ENCODE peak calls at places on chromosomes 16 and 17, in ten cellular contexts. H is breast epithelium, O is heart left ventricle, S is left ventricle myocardium inferior, T is thoracic aorta, Z is heart right ventricle, I is colonic mucosa, P is psoas muscle, M is HAP-1, W is HCT116. J is an unnamed sample.
A peak's percentile ranks its signal among the peaks of the same experiment; 100 is the strongest.

GRCh38 chr16:11876306-11876705 is 25.0 kb upstream of the RSL1D1 start:
- DNase-seq in H (no peak), O (no peak), S (no peak), T (no peak), Z (no peak), I (no peak), P (no peak), M (no peak), W (no peak), J (no peak)

GRCh38 chr17:66584927-66585326 is 250.0 kb upstream of the CACNG5 start:
- DNase-seq in H (no peak), O (no peak), S (no peak), T (no peak), Z (no peak), I (no peak), P (no peak), M (no peak), W (no peak), J (no peak)

GRCh38 chr17:7328840-7329359 is at the start of gene NEURL4:
- DNase-seq in H (no peak), O (no peak), S (no peak), T (no peak), Z (no peak), I (no peak), P (no peak), M (no peak), W (no peak), J (no peak)

GRCh38 chr16:85856585-85856984 is 42.4 kb upstream of the IRF8 start:
- DNase-seq in H (no peak), O (no peak), S (no peak), T (no peak), Z (no peak), I (peak; percentile 13), P (no peak), M (no peak), W (no peak), J (no peak)

GRCh38 chr17:82457071-82457789 is 1.3 kb upstream of the NARF start:
- DNase-seq in H (no peak), O (no peak), S (no peak), T (no peak), Z (no peak), I (peak; percentile 72), P (no peak), M (no peak), W (no peak), J (no peak)

GRCh38 chr16:68746951-68747350 is 9.9 kb downstream of the CDH1 start:
- DNase-seq in H (no peak), O (no peak), S (no peak), T (no peak), Z (no peak), I (no peak), P (no peak), M (no peak), W (no peak), J (no peak)

GRCh38 chr17:17387017-17387416 is 83.8 kb downstream of the NT5M start:
- DNase-seq in H (no peak), O (no peak), S (no peak), T (no peak), Z (no peak), I (peak; percentile 72), P (no peak), M (no peak), W (peak; percentile 48), J (no peak)

GRCh38 chr17:28745052-28745776 is 1.4 kb downstream of the TRAF4 start:
- DNase-seq in H (peak; percentile 80), O (peak; percentile 50), S (no peak), T (no peak), Z (peak; percentile 53), I (peak; percentile 67), P (no peak), M (peak; percentile 86), W (no peak), J (no peak)

GRCh38 chr17:50100921-50101345 is 5.8 kb downstream of the PDK2 start:
- DNase-seq in H (no peak), O (no peak), S (no peak), T (no peak), Z (no peak), I (no peak), P (peak; percentile 31), M (no peak), W (no peak), J (no peak)

GRCh38 chr17:70882504-70882903 is 713.2 kb downstream of the KCNJ2 start:
- DNase-seq in H (no peak), O (no peak), S (no peak), T (no peak), Z (no peak), I (no peak), P (no peak), M (no peak), W (no peak), J (no peak)

GRCh38 chr17:1730345-1731193 is 6.1 kb downstream of the WDR81 start:
- DNase-seq in H (peak; percentile 76), O (peak; percentile 85), S (peak; percentile 88), T (no peak), Z (peak; percentile 86), I (peak; percentile 52), P (peak; percentile 92), M (no peak), W (no peak), J (no peak)

GRCh38 chr16:15446901-15447300 is 12.5 kb downstream of the BMERB1 start:
- DNase-seq in H (no peak), O (no peak), S (no peak), T (no peak), Z (no peak), I (no peak), P (no peak), M (no peak), W (no peak), J (no peak)

GRCh38 chr16:71626018-71626857 is at the start of gene MARVELD3:
- DNase-seq in H (peak; percentile 92), O (no peak), S (no peak), T (no peak), Z (no peak), I (peak; percentile 93), P (no peak), M (peak; percentile 56), W (peak; percentile 76), J (no peak)

GRCh38 chr17:78802459-78802858 is 20.4 kb upstream of the CYTH1 start:
- DNase-seq in H (no peak), O (no peak), S (no peak), T (no peak), Z (no peak), I (no peak), P (no peak), M (no peak), W (no peak), J (no peak)

GRCh38 chr17:78805301-78805700 is 23.2 kb upstream of the CYTH1 start:
- DNase-seq in H (no peak), O (no peak), S (no peak), T (no peak), Z (no peak), I (no peak), P (no peak), M (no peak), W (no peak), J (no peak)

GRCh38 chr17:78803161-78803845 is 21.2 kb upstream of the CYTH1 start:
- DNase-seq in H (no peak), O (peak; percentile 33), S (no peak), T (no peak), Z (no peak), I (peak; percentile 27), P (no peak), M (no peak), W (no peak), J (no peak)

GRCh38 chr17:78806451-78806850 is 24.4 kb upstream of the CYTH1 start:
- DNase-seq in H (no peak), O (no peak), S (no peak), T (no peak), Z (no peak), I (no peak), P (no peak), M (no peak), W (no peak), J (no peak)

GRCh38 chr17:78804777-78805176 is 22.7 kb upstream of the CYTH1 start:
- DNase-seq in H (no peak), O (peak; percentile 43), S (no peak), T (no peak), Z (peak; percentile 63), I (no peak), P (no peak), M (no peak), W (no peak), J (no peak)
- H3K36me3 ChIP-seq in H (peaks cover 6% of the 10 kb centered on the region), O (peaks cover 80% of the 10 kb centered on the region), S (peaks cover 80% of the 10 kb centered on the region), T (peaks cover 49% of the 10 kb centered on the region), Z (peaks cover 92% of the 10 kb centered on the region), I (peaks cover 16% of the 10 kb centered on the region), P (peaks cover 7% of the 10 kb centered on the region), M (peaks cover 61% of the 10 kb centered on the region), W (peaks cover 85% of the 10 kb centered on the region), J (peaks cover 5% of the 10 kb centered on the region)

GRCh38 chr17:5020502-5021023 is 14.7 kb downstream of the SLC52A1 start:
- DNase-seq in H (no peak), O (no peak), S (no peak), T (no peak), Z (no peak), I (no peak), P (peak; percentile 8), M (no peak), W (no peak), J (no peak)

GRCh38 chr17:5022171-5022711 is 13.0 kb downstream of the SLC52A1 start:
- DNase-seq in H (no peak), O (no peak), S (no peak), T (no peak), Z (no peak), I (no peak), P (no peak), M (no peak), W (no peak), J (no peak)

GRCh38 chr17:5024604-5025003 is 10.6 kb downstream of the SLC52A1 start:
- DNase-seq in H (no peak), O (no peak), S (no peak), T (no peak), Z (no peak), I (no peak), P (no peak), M (no peak), W (no peak), J (no peak)

GRCh38 chr17:5023588-5024147 is 11.6 kb downstream of the SLC52A1 start:
- DNase-seq in H (no peak), O (no peak), S (no peak), T (no peak), Z (no peak), I (no peak), P (no peak), M (no peak), W (no peak), J (no peak)

GRCh38 chr17:5019475-5019956 is 15.7 kb downstream of the SLC52A1 start:
- DNase-seq in H (no peak), O (no peak), S (no peak), T (no peak), Z (no peak), I (no peak), P (no peak), M (no peak), W (no peak), J (no peak)
- H3K36me3 ChIP-seq in H (peaks cover 16% of the 10 kb centered on the region), O (peaks cover 96% of the 10 kb centered on the region), S (peaks cover 97% of the 10 kb centered on the region), T (peaks cover 80% of the 10 kb centered on the region), Z (peaks cover 100% of the 10 kb centered on the region), I (peaks cover 9% of the 10 kb centered on the region), P (peaks cover 15% of the 10 kb centered on the region), M (peaks cover 79% of the 10 kb centered on the region), W (peaks cover 17% of the 10 kb centered on the region), J (peaks cover 3% of the 10 kb centered on the region)

GRCh38 chr17:68516732-68517131 is 4.5 kb downstream of the PRKAR1A start:
- DNase-seq in H (no peak), O (no peak), S (no peak), T (no peak), Z (no peak), I (no peak), P (no peak), M (no peak), W (no peak), J (no peak)
- H3K36me3 ChIP-seq in H (peaks cover 10% of the 10 kb centered on the region), O (peaks cover 19% of the 10 kb centered on the region), S (peaks cover 38% of the 10 kb centered on the region), T (peaks cover 19% of the 10 kb centered on the region), Z (peaks cover 69% of the 10 kb centered on the region), I (no peaks in the 10 kb centered on the region), P (peaks cover 17% of the 10 kb centered on the region), M (peaks cover 35% of the 10 kb centered on the region), W (peaks cover 29% of the 10 kb centered on the region), J (peaks cover 3% of the 10 kb centered on the region)

GRCh38 chr16:87864331-87864989 is 4.8 kb downstream of the SLC7A5 start:
- DNase-seq in H (no peak), O (no peak), S (no peak), T (no peak), Z (no peak), I (no peak), P (no peak), M (no peak), W (no peak), J (no peak)
- H3K36me3 ChIP-seq in H (no peaks in the 10 kb centered on the region), O (no peaks in the 10 kb centered on the region), S (no peaks in the 10 kb centered on the region), T (no peaks in the 10 kb centered on the region), Z (peaks cover 9% of the 10 kb centered on the region), I (no peaks in the 10 kb centered on the region), P (no peaks in the 10 kb centered on the region), M (peaks cover 54% of the 10 kb centered on the region), W (peaks cover 28% of the 10 kb centered on the region), J (no peaks in the 10 kb centered on the region)

J was measured in kidney epithelial cell.